ENCODE peak calls at places on chromosome 20, in five cellular contexts. One of them, this sample, is unnamed.

GRCh38 chr20:50096237-50096636 is 16.7 kb downstream of the UBE2V1 start:
- DNase-seq in stomach: no peak
- DNase-seq in astrocyte of the hippocampus: no peak
- DNase-seq in GM04504: no peak
- DNase-seq in HTR-8/SVneo: no peak
- DNase-seq in this sample: no peak

GRCh38 chr20:45355209-45355608 is 7.0 kb upstream of the SDC4 start:
- DNase-seq in stomach: no peak
- DNase-seq in astrocyte of the hippocampus: no peak
- DNase-seq in GM04504: no peak
- DNase-seq in HTR-8/SVneo: no peak
- DNase-seq in this sample: no peak

GRCh38 chr20:49937023-49937929 is 1.1 kb downstream of the RNF114 start:
- DNase-seq in stomach: no peak
- DNase-seq in astrocyte of the hippocampus: peak; percentile 2
- DNase-seq in GM04504: no peak
- DNase-seq in HTR-8/SVneo: no peak
- DNase-seq in this sample: no peak

GRCh38 chr20:725491-725890 is 42.8 kb downstream of the SLC52A3 start:
- DNase-seq in stomach: no peak
- DNase-seq in astrocyte of the hippocampus: no peak
- DNase-seq in GM04504: no peak
- DNase-seq in HTR-8/SVneo: no peak
- DNase-seq in this sample: no peak

GRCh38 chr20:9119776-9120175 is 50.9 kb downstream of the PLCB4 start:
- DNase-seq in stomach: peak; percentile 41
- DNase-seq in astrocyte of the hippocampus: peak; percentile 35
- DNase-seq in GM04504: no peak
- DNase-seq in HTR-8/SVneo: peak; percentile 40
- DNase-seq in this sample: peak; percentile 55

GRCh38 chr20:18276821-18277220 is 11.5 kb upstream of the ZNF133 start:
- DNase-seq in stomach: peak; percentile 79
- DNase-seq in astrocyte of the hippocampus: peak; percentile 88
- DNase-seq in GM04504: peak; percentile 47
- DNase-seq in HTR-8/SVneo: peak; percentile 67
- DNase-seq in this sample: no peak

GRCh38 chr20:41862023-41862422 is 243.8 kb upstream of the CHD6 start:
- DNase-seq in stomach: no peak
- DNase-seq in astrocyte of the hippocampus: peak; percentile 18
- DNase-seq in GM04504: no peak
- DNase-seq in HTR-8/SVneo: no peak
- DNase-seq in this sample: no peak

GRCh38 chr20:23230766-23231385 is 119.7 kb upstream of the NXT1 start:
- DNase-seq in stomach: no peak
- DNase-seq in astrocyte of the hippocampus: no peak
- DNase-seq in GM04504: no peak
- DNase-seq in HTR-8/SVneo: no peak
- DNase-seq in this sample: no peak

GRCh38 chr20:19784511-19785172 is 26.6 kb downstream of the RIN2 start:
- DNase-seq in stomach: peak; percentile 38
- DNase-seq in astrocyte of the hippocampus: peak; percentile 90
- DNase-seq in GM04504: peak; percentile 67
- DNase-seq in HTR-8/SVneo: peak; percentile 69
- DNase-seq in this sample: peak; percentile 28

GRCh38 chr20:25574411-25574810 is 10.9 kb downstream of the NINL start:
- DNase-seq in stomach: no peak
- DNase-seq in astrocyte of the hippocampus: no peak
- DNase-seq in GM04504: peak; percentile 7
- DNase-seq in HTR-8/SVneo: peak; percentile 42
- DNase-seq in this sample: no peak

GRCh38 chr20:33644313-33645071 is 17.6 kb upstream of the C20orf144 start:
- DNase-seq in stomach: no peak
- DNase-seq in astrocyte of the hippocampus: no peak
- DNase-seq in GM04504: no peak
- DNase-seq in HTR-8/SVneo: no peak
- DNase-seq in this sample: no peak

GRCh38 chr20:53826597-53827291 is 233.1 kb upstream of the ZNF217 start:
- DNase-seq in stomach: no peak
- DNase-seq in astrocyte of the hippocampus: no peak
- DNase-seq in GM04504: no peak
- DNase-seq in HTR-8/SVneo: no peak
- DNase-seq in this sample: no peak

GRCh38 chr20:44702776-44703175 is 12.4 kb upstream of the CCN5 start:
- DNase-seq in stomach: peak; percentile 88
- DNase-seq in astrocyte of the hippocampus: peak; percentile 96
- DNase-seq in GM04504: peak; percentile 87
- DNase-seq in HTR-8/SVneo: peak; percentile 84
- DNase-seq in this sample: peak; percentile 71

GRCh38 chr20:33729101-33729500 is 2.7 kb upstream of the ZNF341 start:
- DNase-seq in stomach: no peak
- DNase-seq in astrocyte of the hippocampus: no peak
- DNase-seq in GM04504: no peak
- DNase-seq in HTR-8/SVneo: no peak
- DNase-seq in this sample: no peak

GRCh38 chr20:59825944-59826759 is 107.3 kb downstream of the SYCP2 start:
- DNase-seq in stomach: peak; percentile 68
- DNase-seq in astrocyte of the hippocampus: no peak
- DNase-seq in GM04504: no peak
- DNase-seq in HTR-8/SVneo: no peak
- DNase-seq in this sample: no peak

GRCh38 chr20:36591854-36592641 is 13.5 kb upstream of the RAB5IF start:
- DNase-seq in stomach: no peak
- DNase-seq in astrocyte of the hippocampus: peak; percentile 26
- DNase-seq in GM04504: no peak
- DNase-seq in HTR-8/SVneo: no peak
- DNase-seq in this sample: no peak

GRCh38 chr20:11311659-11312058 is 606.0 kb upstream of the BTBD3 start:
- DNase-seq in stomach: no peak
- DNase-seq in astrocyte of the hippocampus: no peak
- DNase-seq in GM04504: no peak
- DNase-seq in HTR-8/SVneo: no peak
- DNase-seq in this sample: no peak

GRCh38 chr20:17822039-17822438 is 122.3 kb downstream of the BANF2 start:
- DNase-seq in stomach: peak; percentile 70
- DNase-seq in astrocyte of the hippocampus: peak; percentile 69
- DNase-seq in GM04504: peak; percentile 62
- DNase-seq in HTR-8/SVneo: no peak
- DNase-seq in this sample: peak; percentile 12

GRCh38 chr20:25283221-25283951 is 35.5 kb downstream of the PYGB start:
- DNase-seq in stomach: peak; percentile 24
- DNase-seq in astrocyte of the hippocampus: no peak
- DNase-seq in GM04504: no peak
- DNase-seq in HTR-8/SVneo: no peak
- DNase-seq in this sample: no peak

GRCh38 chr20:49140834-49141233 is 47.3 kb downstream of the STAU1 start:
- DNase-seq in stomach: no peak
- DNase-seq in astrocyte of the hippocampus: no peak
- DNase-seq in GM04504: no peak
- DNase-seq in HTR-8/SVneo: no peak
- DNase-seq in this sample: no peak

GRCh38 chr20:43666376-43667328 is at the start of gene MYBL2:
- DNase-seq in stomach: peak; percentile 66
- DNase-seq in astrocyte of the hippocampus: peak; percentile 82
- DNase-seq in GM04504: no peak
- DNase-seq in HTR-8/SVneo: peak; percentile 96
- DNase-seq in this sample: peak; percentile 13

GRCh38 chr20:8260837-8261241 is 128.8 kb downstream of the PLCB1 start:
- DNase-seq in stomach: no peak
- DNase-seq in astrocyte of the hippocampus: no peak
- DNase-seq in GM04504: no peak
- DNase-seq in HTR-8/SVneo: no peak
- DNase-seq in this sample: no peak

GRCh38 chr20:16434087-16434664 is 139.1 kb downstream of the KIF16B start:
- DNase-seq in stomach: peak; percentile 38
- DNase-seq in astrocyte of the hippocampus: peak; percentile 34
- DNase-seq in GM04504: no peak
- DNase-seq in HTR-8/SVneo: peak; percentile 7
- DNase-seq in this sample: no peak

GRCh38 chr20:13119583-13119982 is 101.5 kb upstream of the ISM1 start:
- DNase-seq in stomach: no peak
- DNase-seq in astrocyte of the hippocampus: peak; percentile 85
- DNase-seq in GM04504: peak; percentile 37
- DNase-seq in HTR-8/SVneo: peak; percentile 34
- DNase-seq in this sample: no peak

GRCh38 chr20:62518911-62519310 is 43.1 kb upstream of the GATA5 start:
- DNase-seq in stomach: no peak
- DNase-seq in astrocyte of the hippocampus: no peak
- DNase-seq in GM04504: no peak
- DNase-seq in HTR-8/SVneo: no peak
- DNase-seq in this sample: peak; percentile 79

GRCh38 chr20:18271160-18271559 is 17.2 kb upstream of the ZNF133 start:
- DNase-seq in stomach: no peak
- DNase-seq in astrocyte of the hippocampus: no peak
- DNase-seq in GM04504: no peak
- DNase-seq in HTR-8/SVneo: no peak
- DNase-seq in this sample: no peak

GRCh38 chr20:9441948-9442347 is 72.4 kb upstream of the LAMP5 start:
- DNase-seq in stomach: no peak
- DNase-seq in astrocyte of the hippocampus: no peak
- DNase-seq in GM04504: no peak
- DNase-seq in HTR-8/SVneo: no peak
- DNase-seq in this sample: no peak

GRCh38 chr20:32564921-32565734 is 20.0 kb downstream of the NOL4L start:
- DNase-seq in stomach: no peak
- DNase-seq in astrocyte of the hippocampus: no peak
- DNase-seq in GM04504: no peak
- DNase-seq in HTR-8/SVneo: no peak
- DNase-seq in this sample: no peak

GRCh38 chr20:46644733-46645132 is 6.5 kb downstream of the SLC13A3 start:
- DNase-seq in stomach: no peak
- DNase-seq in astrocyte of the hippocampus: no peak
- DNase-seq in GM04504: no peak
- DNase-seq in HTR-8/SVneo: no peak
- DNase-seq in this sample: no peak

GRCh38 chr20:40686434-40686882 is 2.6 kb downstream of the MAFB start:
- DNase-seq in stomach: no peak
- DNase-seq in astrocyte of the hippocampus: no peak
- DNase-seq in GM04504: no peak
- DNase-seq in HTR-8/SVneo: no peak
- DNase-seq in this sample: no peak

GRCh38 chr20:1418335-1418734 is 25.5 kb upstream of the FKBP1A start:
- DNase-seq in stomach: no peak
- DNase-seq in astrocyte of the hippocampus: no peak
- DNase-seq in GM04504: no peak
- DNase-seq in HTR-8/SVneo: no peak
- DNase-seq in this sample: no peak

GRCh38 chr20:63498950-63499332 is at the start of gene EEF1A2:
- DNase-seq in stomach: peak; percentile 60
- DNase-seq in astrocyte of the hippocampus: peak; percentile 41
- DNase-seq in GM04504: no peak
- DNase-seq in HTR-8/SVneo: peak; percentile 75
- DNase-seq in this sample: no peak

GRCh38 chr20:62117658-62118057 is 4.6 kb upstream of the LSM14B start:
- DNase-seq in stomach: peak; percentile 49
- DNase-seq in astrocyte of the hippocampus: no peak
- DNase-seq in GM04504: no peak
- DNase-seq in HTR-8/SVneo: no peak
- DNase-seq in this sample: no peak

GRCh38 chr20:43430265-43430664 is 27.4 kb upstream of the SRSF6 start:
- DNase-seq in stomach: no peak
- DNase-seq in astrocyte of the hippocampus: no peak
- DNase-seq in GM04504: no peak
- DNase-seq in HTR-8/SVneo: no peak
- DNase-seq in this sample: no peak

This sample was measured in retinal pigment epithelial cell.